ENCODE peak calls at places on chromosome 19, in four cellular contexts. N, S, B and G are unnamed samples.

GRCh38 chr19:55440411-55441105 is 2.5 kb downstream of the SHISA7 start:
- DNase-seq in N (no peak), S (no peak), B (peak), G (no peak)

GRCh38 chr19:55208880-55209429 is 346 bp downstream of the PTPRH start:
- DNase-seq in N (no peak), S (no peak), B (no peak), G (no peak)

GRCh38 chr19:17209126-17210036 is 5.8 kb upstream of the USE1 start:
- DNase-seq in N (no peak), S (peak), B (peak), G (no peak)

GRCh38 chr19:49366110-49366509 is 2.4 kb downstream of the DKKL1 start:
- DNase-seq in N (no peak), S (no peak), B (no peak), G (no peak)

GRCh38 chr19:13381827-13382632 is 124.2 kb downstream of the CACNA1A start:
- DNase-seq in N (no peak), S (peak), B (no peak), G (no peak)

GRCh38 chr19:20365146-20365545 is 198.1 kb downstream of the ZNF486 start:
- DNase-seq in N (no peak), S (no peak), B (no peak), G (no peak)

GRCh38 chr19:15313649-15314279 is 18.6 kb downstream of the BRD4 start:
- DNase-seq in N (no peak), S (no peak), B (no peak), G (no peak)

GRCh38 chr19:11659612-11660011 is 62.3 kb downstream of the ZNF627 start:
- DNase-seq in N (no peak), S (peak), B (peak), G (no peak)

GRCh38 chr19:36331353-36332228 is 47.4 kb downstream of the ZFP14 start:
- DNase-seq in N (peak), S (peak), B (peak), G (peak)

GRCh38 chr19:48645652-48646191 is at the start of gene CA11:
- DNase-seq in N (peak), S (no peak), B (no peak), G (peak)

GRCh38 chr19:38199340-38199739 is 24.7 kb downstream of the DPF1 start:
- DNase-seq in N (no peak), S (no peak), B (peak), G (no peak)

GRCh38 chr19:5719961-5720790 is at the start of the genes CATSPERD and LONP1:
- DNase-seq in N (peak), S (peak), B (peak), G (peak)

GRCh38 chr19:46972301-46972700 is 47.3 kb upstream of the NPAS1 start:
- DNase-seq in N (no peak), S (peak), B (no peak), G (no peak)

GRCh38 chr19:15330801-15331418 is 1.4 kb downstream of the BRD4 start:
- DNase-seq in N (peak), S (peak), B (peak), G (no peak)

GRCh38 chr19:42168206-42168605 is 36.0 kb upstream of the POU2F2 start:
- DNase-seq in N (no peak), S (no peak), B (no peak), G (no peak)

GRCh38 chr19:30105723-30106122 is 163.7 kb downstream of the URI1 start:
- DNase-seq in N (no peak), S (no peak), B (no peak), G (peak)

GRCh38 chr19:10431254-10431942 is 11.1 kb downstream of the PDE4A start:
- DNase-seq in N (peak), S (no peak), B (peak), G (no peak)

GRCh38 chr19:46916971-46917370 is 56.2 kb downstream of the ARHGAP35 start:
- DNase-seq in N (no peak), S (no peak), B (no peak), G (no peak)

GRCh38 chr19:6459356-6460098 is at the start of gene SLC25A23:
- DNase-seq in N (peak), S (peak), B (peak), G (no peak)